ENCODE peak calls at places on chromosomes 11 and 22, in six cellular contexts. A is hypothalamus; Q is left ventricle myocardium superior; C is activated CD4-positive, CD25-positive, alpha-beta regulatory T cell; D is AG10803; E is D721Med. X is an unnamed sample.

GRCh38 chr11:17636721-17637120 is 82.7 kb upstream of the MYOD1 start:
- DNase-seq in C (no peak), E (no peak), D (no peak), Q (no peak), A (no peak), X (no peak)

GRCh38 chr22:25488244-25489020 is 76.0 kb upstream of the GRK3 start:
- DNase-seq in D (peak; percentile 43), A (peak; percentile 58), C (no peak), Q (peak; percentile 74), E (no peak), X (no peak)

GRCh38 chr22:40410731-40411505 is 40.5 kb downstream of the SGSM3 start:
- DNase-seq in C (no peak), E (no peak), A (no peak), Q (no peak), D (no peak), X (no peak)

GRCh38 chr22:20546541-20546950 is 39.1 kb downstream of the MED15 start:
- DNase-seq in A (no peak), D (no peak), E (no peak), C (no peak), Q (no peak), X (no peak)

GRCh38 chr11:118275184-118275583 is 11.1 kb upstream of the MPZL2 start:
- DNase-seq in A (no peak), D (no peak), C (no peak), E (no peak), Q (no peak), X (no peak)

GRCh38 chr11:87428266-87428665 is 390.5 kb downstream of the TMEM135 start:
- DNase-seq in D (peak; percentile 38), C (no peak), Q (no peak), E (no peak), A (no peak), X (no peak)

GRCh38 chr11:82790723-82791487 is 57.2 kb upstream of the FAM181B start:
- DNase-seq in Q (peak; percentile 28), E (no peak), D (no peak), C (no peak), A (no peak), X (no peak)

GRCh38 chr22:38214248-38215056 is 12.7 kb downstream of the MAFF start:
- DNase-seq in Q (peak; percentile 77), E (no peak), D (peak; percentile 55), C (peak; percentile 19), A (peak; percentile 53), X (peak; percentile 55)

GRCh38 chr22:33781396-33781795 is 138.9 kb downstream of the LARGE1 start:
- DNase-seq in Q (no peak), C (no peak), A (no peak), E (no peak), D (peak; percentile 82), X (no peak)

GRCh38 chr11:86999859-87000753 is 37.6 kb upstream of the TMEM135 start:
- DNase-seq in Q (peak; percentile 39), E (no peak), A (no peak), C (no peak), D (no peak), X (no peak)

GRCh38 chr11:64218628-64219353 is 7.2 kb downstream of the TRPT1 start:
- DNase-seq in C (no peak), Q (no peak), E (no peak), A (no peak), D (no peak), X (no peak)

GRCh38 chr11:61072316-61073109 is 29.8 kb upstream of the CD5 start:
- DNase-seq in A (no peak), Q (no peak), C (no peak), D (no peak), E (no peak), X (no peak)

GRCh38 chr11:64916040-64916847 is 765 bp downstream of the ATG2A start:
- DNase-seq in D (peak; percentile 63), A (no peak), Q (no peak), E (no peak), C (no peak), X (peak; percentile 62)

GRCh38 chr22:49112661-49113626 is 714.7 kb downstream of the BRD1 start:
- DNase-seq in E (no peak), D (no peak), A (no peak), C (no peak), Q (no peak), X (no peak)

GRCh38 chr11:67405196-67405567 is 1.3 kb downstream of the TBC1D10C start:
- DNase-seq in A (no peak), Q (no peak), E (no peak), D (no peak), C (no peak), X (no peak)

GRCh38 chr11:111920908-111921307 is 2.2 kb downstream of the C11orf52 start:
- DNase-seq in D (no peak), A (no peak), E (no peak), C (no peak), Q (no peak), X (no peak)

X was measured in central memory CD8-positive, alpha-beta T cell.